ENCODE peak calls at places on chromosomes 3 and 15, in four cellular contexts. X is stomach, K is T-helper 1 cell, T is substantia nigra. F is an unnamed sample.

GRCh38 chr3:182562274-182562673 is 231.0 kb upstream of the ATP11B start:
- DNase-seq in X (no peak), K (no peak), T (no peak), F (no peak)

GRCh38 chr15:72493220-72493619 is 19.1 kb downstream of the ARIH1 start:
- DNase-seq in X (no peak), K (no peak), T (no peak), F (no peak)

GRCh38 chr3:122271246-122271898 is 53.7 kb upstream of the CSTA start:
- DNase-seq in X (no peak), K (peak; percentile 59), T (no peak), F (no peak)

GRCh38 chr15:65466901-65467300 is 44.2 kb upstream of the IGDCC4 start:
- DNase-seq in X (no peak), K (no peak), T (no peak), F (no peak)

GRCh38 chr3:49456417-49456816 is 13.7 kb upstream of the DAG1 start:
- DNase-seq in X (no peak), K (no peak), T (no peak), F (no peak)

GRCh38 chr3:55235416-55235815 is 251.7 kb downstream of the WNT5A start:
- DNase-seq in X (no peak), K (no peak), T (no peak), F (no peak)

GRCh38 chr15:42100021-42100800 is 5.8 kb upstream of the PLA2G4D start:
- DNase-seq in X (peak; percentile 42), K (no peak), T (no peak), F (no peak)

GRCh38 chr3:160951677-160952487 is 153.3 kb downstream of the B3GALNT1 start:
- DNase-seq in X (no peak), K (no peak), T (no peak), F (no peak)

GRCh38 chr15:36254446-36254845 is 325.0 kb upstream of the CDIN1 start:
- DNase-seq in X (no peak), K (no peak), T (no peak), F (no peak)

GRCh38 chr15:98778263-98778959 is 130.1 kb downstream of the IGF1R start:
- DNase-seq in X (no peak), K (no peak), T (no peak), F (no peak)

GRCh38 chr3:138118863-138119766 is 3.7 kb upstream of the DZIP1L start:
- DNase-seq in X (peak; percentile 83), K (peak; percentile 14), T (peak; percentile 22), F (peak; percentile 36)

GRCh38 chr3:193391902-193392301 is 13.3 kb upstream of the ATP13A5 start:
- DNase-seq in X (no peak), K (no peak), T (no peak), F (no peak)

GRCh38 chr3:94307588-94307987 is 244.7 kb downstream of the NSUN3 start:
- DNase-seq in X (no peak), K (no peak), T (no peak), F (no peak)

GRCh38 chr15:35713733-35714132 is 167.8 kb upstream of the DPH6 start:
- DNase-seq in X (no peak), K (no peak), T (no peak), F (no peak)

GRCh38 chr15:39388118-39388517 is 192.8 kb upstream of the THBS1 start:
- DNase-seq in X (no peak), K (no peak), T (no peak), F (no peak)

GRCh38 chr15:94322141-94322540 is 90.8 kb downstream of the MCTP2 start:
- DNase-seq in X (no peak), K (no peak), T (no peak), F (no peak)

GRCh38 chr3:69219101-69219708 is 96.8 kb upstream of the LMOD3 start:
- DNase-seq in X (no peak), K (peak; percentile 58), T (no peak), F (no peak)

GRCh38 chr15:92316586-92317295 is 76.9 kb upstream of the ST8SIA2 start:
- DNase-seq in X (no peak), K (no peak), T (no peak), F (no peak)

GRCh38 chr3:147298511-147298982 is 107.8 kb downstream of the ZIC4 start:
- DNase-seq in X (no peak), K (no peak), T (no peak), F (no peak)

GRCh38 chr3:180092889-180093288 is 56.2 kb upstream of the PEX5L start:
- DNase-seq in X (no peak), K (no peak), T (no peak), F (no peak)